ENCODE peak calls at places on chromosomes 11 and 22, in nine cellular contexts. B is GM12865; L is stimulated activated CD4-positive, alpha-beta T cell treated with anti-CD3 and anti-CD28 coated beads, Interleukin-4, amount 100 ng/mL, for 1 hour; N is GDM1; T is HL-60; G is prostate gland; K is left ventricle myocardium inferior; W is GM18507; V is NCI-H510A. O is an unnamed sample.

GRCh38 chr11:111691731-111692130 is 74.5 kb downstream of the PPP2R1B start:
- DNase-seq in V (no peak), T (no peak), L (no peak), N (no peak), B (no peak), K (no peak), W (no peak), G (no peak), O (no peak)

GRCh38 chr22:47259990-47260389 is 497.5 kb downstream of the TBC1D22A start:
- DNase-seq in K (no peak), W (no peak), V (no peak), N (no peak), B (no peak), L (no peak), T (no peak), G (no peak), O (no peak)

GRCh38 chr11:117597083-117597482 is 199.9 kb downstream of the DSCAML1 start:
- DNase-seq in B (peak; percentile 70), W (no peak), G (no peak), K (peak; percentile 47), V (no peak), T (peak; percentile 3), N (peak; percentile 12), L (peak; percentile 46), O (peak; percentile 94)

GRCh38 chr22:24506802-24507438 is 11.8 kb downstream of the UPB1 start:
- DNase-seq in K (no peak), G (no peak), B (peak; percentile 54), L (no peak), T (no peak), V (peak; percentile 77), N (no peak), W (no peak), O (peak; percentile 68)

GRCh38 chr11:17764446-17765218 is 30.1 kb downstream of the KCNC1 start:
- DNase-seq in W (no peak), K (no peak), B (no peak), N (no peak), T (no peak), L (no peak), V (no peak), G (no peak), O (no peak)

GRCh38 chr11:71164621-71165020 is 87.8 kb downstream of the SHANK2 start:
- DNase-seq in N (no peak), B (no peak), L (no peak), K (no peak), G (no peak), T (no peak), V (no peak), W (no peak), O (peak; percentile 13)

GRCh38 chr11:118609380-118610219 is 2.2 kb downstream of the PHLDB1 start:
- DNase-seq in V (no peak), N (no peak), B (peak; percentile 10), G (no peak), L (peak; percentile 32), T (no peak), K (no peak), W (no peak), O (peak; percentile 73)

GRCh38 chr22:19691721-19692341 is 22.5 kb upstream of the SEPTIN5 start:
- DNase-seq in N (no peak), V (no peak), B (no peak), W (no peak), L (no peak), G (no peak), T (no peak), K (no peak), O (peak; percentile 79)

GRCh38 chr22:27195104-27195503 is 537.7 kb downstream of the MIAT start:
- DNase-seq in G (no peak), W (no peak), V (peak; percentile 32), N (no peak), B (no peak), L (no peak), K (peak; percentile 69), T (no peak), O (no peak)

GRCh38 chr11:37512156-37512780 is 914.2 kb upstream of the RAG2 start:
- DNase-seq in T (no peak), L (no peak), B (no peak), W (no peak), V (no peak), G (no peak), N (no peak), K (no peak), O (no peak)

GRCh38 chr22:50178871-50179869 is 6.5 kb upstream of the TRABD start:
- DNase-seq in K (no peak), G (no peak), W (no peak), V (no peak), T (no peak), B (no peak), L (no peak), N (no peak), O (no peak)

GRCh38 chr11:24896118-24896835 is 399.4 kb downstream of the LUZP2 start:
- DNase-seq in T (no peak), G (no peak), N (no peak), B (no peak), K (no peak), W (no peak), V (no peak), L (no peak), O (no peak)

GRCh38 chr11:14587203-14587602 is 56.4 kb upstream of the PDE3B start:
- DNase-seq in L (no peak), V (no peak), T (no peak), W (no peak), G (no peak), N (no peak), B (no peak), K (no peak), O (no peak)

O was measured in endodermal cell.